ENCODE peak calls at places on chromosomes 11 and 22, in five cellular contexts. One of them, this sample, is unnamed.

GRCh38 chr11:34299284-34299961 is 58.4 kb downstream of the ABTB2 start:
- DNase-seq in GM12878: no peak
- DNase-seq in NT2/D1: no peak
- DNase-seq in HepG2: no peak
- DNase-seq in H1: no peak
- DNase-seq in this sample: no peak

GRCh38 chr11:33630936-33631748 is 69.5 kb downstream of the C11orf91 start:
- DNase-seq in GM12878: no peak
- DNase-seq in NT2/D1: no peak
- DNase-seq in HepG2: no peak
- DNase-seq in H1: no peak
- DNase-seq in this sample: no peak

GRCh38 chr22:23068096-23068831 is 2.1 kb upstream of the GNAZ start:
- DNase-seq in GM12878: no peak
- DNase-seq in NT2/D1: no peak
- DNase-seq in HepG2: no peak
- DNase-seq in H1: no peak
- DNase-seq in this sample: no peak

GRCh38 chr22:30287626-30288413 is 1.5 kb downstream of the CASTOR1 start:
- DNase-seq in GM12878: no peak
- DNase-seq in NT2/D1: peak
- DNase-seq in HepG2: peak
- DNase-seq in H1: peak
- DNase-seq in this sample: peak

GRCh38 chr11:73386026-73386425 is 9.8 kb downstream of the RELT start:
- DNase-seq in GM12878: peak
- DNase-seq in NT2/D1: no peak
- DNase-seq in HepG2: no peak
- DNase-seq in H1: no peak
- DNase-seq in this sample: no peak

GRCh38 chr11:76067099-76067498 is 139.2 kb downstream of the WNT11 start:
- DNase-seq in GM12878: no peak
- DNase-seq in NT2/D1: no peak
- DNase-seq in HepG2: no peak
- DNase-seq in H1: no peak
- DNase-seq in this sample: no peak

GRCh38 chr22:47057916-47058585 is 295.6 kb downstream of the TBC1D22A start:
- DNase-seq in GM12878: no peak
- DNase-seq in NT2/D1: no peak
- DNase-seq in HepG2: no peak
- DNase-seq in H1: no peak
- DNase-seq in this sample: no peak

GRCh38 chr11:78338138-78338537 is 79.5 kb downstream of the GAB2 start:
- DNase-seq in GM12878: no peak
- DNase-seq in NT2/D1: no peak
- DNase-seq in HepG2: no peak
- DNase-seq in H1: no peak
- DNase-seq in this sample: no peak

GRCh38 chr11:94120946-94121345 is 7.7 kb upstream of the PANX1 start:
- DNase-seq in GM12878: no peak
- DNase-seq in NT2/D1: no peak
- DNase-seq in HepG2: no peak
- DNase-seq in H1: no peak
- DNase-seq in this sample: no peak

GRCh38 chr22:44531487-44531886 is 33.5 kb upstream of the RTL6 start:
- DNase-seq in GM12878: no peak
- DNase-seq in NT2/D1: no peak
- DNase-seq in HepG2: no peak
- DNase-seq in H1: no peak
- DNase-seq in this sample: no peak

GRCh38 chr11:61974766-61975631 is 7.6 kb upstream of the FTH1 start:
- DNase-seq in GM12878: no peak
- DNase-seq in NT2/D1: no peak
- DNase-seq in HepG2: peak
- DNase-seq in H1: no peak
- DNase-seq in this sample: no peak

DNA sequence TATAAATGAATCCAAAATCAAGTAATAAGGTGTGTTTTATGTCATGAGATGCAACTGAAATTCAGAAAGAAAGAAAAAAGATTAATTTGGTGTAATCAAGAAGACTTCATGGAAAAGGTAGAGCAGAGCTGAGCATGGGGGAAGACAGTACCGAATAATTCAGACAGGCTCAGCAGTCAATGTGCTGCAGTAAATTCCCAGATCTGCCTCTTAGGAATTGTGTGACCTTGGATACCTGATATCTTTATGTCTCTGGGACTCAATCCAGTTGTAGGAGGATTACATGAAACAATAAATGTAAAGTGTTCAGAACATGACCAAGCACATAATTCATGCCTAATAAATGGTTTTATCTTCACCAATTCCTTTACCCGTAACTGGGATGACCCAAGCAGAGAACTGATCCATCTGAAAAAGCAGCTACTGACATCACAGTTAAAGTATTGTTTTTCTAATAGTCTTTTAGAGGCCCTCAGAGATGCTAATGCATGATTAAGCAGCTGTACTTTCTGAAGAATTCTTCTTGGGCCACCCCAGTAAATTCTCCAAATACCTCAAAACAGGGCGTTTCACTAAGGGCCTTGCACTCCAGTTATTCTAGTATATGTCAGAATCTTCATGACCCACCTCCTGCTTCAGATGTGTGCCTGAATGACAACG is 7.8 kb downstream of the MS4A12 start:
- DNase-seq in GM12878: no peak
- DNase-seq in NT2/D1: peak
- DNase-seq in HepG2: no peak
- DNase-seq in H1: no peak
- DNase-seq in this sample: no peak
- TF ChIP-seq SUZ12 in GM12878: no peak
- TF ChIP-seq SUZ12 in NT2/D1: no peak
- TF ChIP-seq SUZ12 in HepG2: no peak
- TF ChIP-seq SUZ12 in H1: no peak
- TF ChIP-seq SUZ12 in this sample: no peak

GRCh38 chr11:113835306-113835705 is 40.1 kb downstream of the USP28 start:
- DNase-seq in GM12878: no peak
- DNase-seq in NT2/D1: no peak
- DNase-seq in HepG2: no peak
- DNase-seq in H1: no peak
- DNase-seq in this sample: no peak
- TF ChIP-seq SUZ12 in GM12878: no peak
- TF ChIP-seq SUZ12 in NT2/D1: no peak
- TF ChIP-seq SUZ12 in HepG2: no peak
- TF ChIP-seq SUZ12 in H1: no peak
- TF ChIP-seq SUZ12 in this sample: no peak

DNA sequence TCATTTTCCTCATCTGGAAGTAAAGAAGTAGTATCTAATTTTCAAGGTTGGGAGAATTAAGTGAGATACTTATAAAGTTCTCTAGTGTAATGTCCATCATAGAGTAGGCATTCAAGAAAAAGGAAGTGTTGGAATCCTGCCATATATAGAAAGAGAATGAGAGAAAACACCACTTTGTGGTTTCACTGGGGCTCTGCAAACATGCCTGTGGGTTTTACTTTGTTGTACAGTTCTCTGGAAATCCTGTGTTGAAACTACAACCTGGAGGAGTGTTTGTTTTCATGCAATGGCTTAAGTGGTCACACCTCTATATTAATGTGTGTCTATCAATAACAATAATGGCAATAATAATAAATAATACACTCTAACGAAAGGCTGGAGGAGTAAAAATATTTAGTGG is 741.7 kb downstream of the NELL1 start:
- DNase-seq in GM12878: no peak
- DNase-seq in NT2/D1: no peak
- DNase-seq in HepG2: peak
- DNase-seq in H1: no peak
- DNase-seq in this sample: no peak
- TF ChIP-seq SUZ12 in GM12878: no peak
- TF ChIP-seq SUZ12 in NT2/D1: no peak
- TF ChIP-seq SUZ12 in HepG2: no peak
- TF ChIP-seq SUZ12 in H1: no peak
- TF ChIP-seq SUZ12 in this sample: no peak

GRCh38 chr11:96388891-96389603 is 665 bp downstream of the CCDC82 start:
- DNase-seq in GM12878: peak
- DNase-seq in NT2/D1: no peak
- DNase-seq in HepG2: peak
- DNase-seq in H1: no peak
- DNase-seq in this sample: peak
- TF ChIP-seq SUZ12 in GM12878: no peak
- TF ChIP-seq SUZ12 in NT2/D1: no peak
- TF ChIP-seq SUZ12 in HepG2: no peak
- TF ChIP-seq SUZ12 in H1: no peak
- TF ChIP-seq SUZ12 in this sample: no peak

GRCh38 chr22:43110444-43110926 is at the start of gene BIK:
- DNase-seq in GM12878: no peak
- DNase-seq in NT2/D1: peak
- DNase-seq in HepG2: peak
- DNase-seq in H1: no peak
- DNase-seq in this sample: peak
- TF ChIP-seq SUZ12 in GM12878: no peak
- TF ChIP-seq SUZ12 in NT2/D1: no peak
- TF ChIP-seq SUZ12 in HepG2: no peak
- TF ChIP-seq SUZ12 in H1: no peak
- TF ChIP-seq SUZ12 in this sample: no peak

GRCh38 chr11:120776683-120777010 is 247.3 kb upstream of the TBCEL start:
- DNase-seq in GM12878: no peak
- DNase-seq in NT2/D1: no peak
- DNase-seq in HepG2: no peak
- DNase-seq in H1: no peak
- DNase-seq in this sample: no peak
- TF ChIP-seq SUZ12 in GM12878: no peak
- TF ChIP-seq SUZ12 in NT2/D1: no peak
- TF ChIP-seq SUZ12 in HepG2: no peak
- TF ChIP-seq SUZ12 in H1: no peak
- TF ChIP-seq SUZ12 in this sample: no peak